ENCODE peak calls at places on chromosomes 16 and 17, in eight cellular contexts. I is left ventricle myocardium inferior, X is LNCaP clone FGC, L is prostate gland, U is hepatocyte, A is endodermal cell, V is OCI-LY7, O is bronchial epithelial cell. C is an unnamed sample.

GRCh38 chr17:75475144-75475835 is 18.9 kb downstream of the TMEM94 start:
- DNase-seq in I (no peak), X (no peak), L (no peak), U (no peak), A (peak), V (no peak), O (no peak), C (no peak)

GRCh38 chr17:60102632-60103047 is 23.9 kb upstream of the HEATR6 start:
- DNase-seq in I (no peak), X (no peak), L (peak), U (no peak), A (peak), V (peak), O (peak), C (peak)

GRCh38 chr16:16861546-16861945 is 482.6 kb downstream of the NPIPA7 start:
- DNase-seq in I (no peak), X (peak), L (peak), U (peak), A (peak), V (peak), O (peak), C (peak)

GRCh38 chr17:81666092-81666341 is 388 bp downstream of the OXLD1 start:
- DNase-seq in I (no peak), X (no peak), L (no peak), U (no peak), A (no peak), V (peak), O (no peak), C (peak)

GRCh38 chr17:15233022-15233805 is 31.9 kb downstream of the PMP22 start:
- DNase-seq in I (no peak), X (no peak), L (no peak), U (peak), A (peak), V (peak), O (peak), C (peak)

GRCh38 chr16:1374418-1375297 is 22.9 kb downstream of the GNPTG start:
- DNase-seq in I (no peak), X (no peak), L (no peak), U (no peak), A (no peak), V (no peak), O (no peak), C (no peak)

GRCh38 chr16:75322706-75323105 is 71.3 kb upstream of the BCAR1 start:
- DNase-seq in I (no peak), X (no peak), L (no peak), U (no peak), A (no peak), V (no peak), O (peak), C (peak)

GRCh38 chr16:15983898-15984297 is 34.5 kb downstream of the ABCC1 start:
- DNase-seq in I (peak), X (no peak), L (no peak), U (no peak), A (no peak), V (no peak), O (no peak), C (peak)

GRCh38 chr17:4815043-4815675 is 8.2 kb downstream of the PLD2 start:
- DNase-seq in I (no peak), X (no peak), L (no peak), U (no peak), A (peak), V (no peak), O (no peak), C (no peak)

GRCh38 chr17:36930501-36930900 is 6.8 kb upstream of the LHX1 start:
- DNase-seq in I (no peak), X (no peak), L (no peak), U (no peak), A (peak), V (no peak), O (no peak), C (no peak)

GRCh38 chr17:78249836-78250806 is 18.7 kb downstream of the TMEM235 start:
- DNase-seq in I (no peak), X (no peak), L (no peak), U (no peak), A (no peak), V (no peak), O (no peak), C (no peak)

GRCh38 chr16:49492090-49492801 is 118.6 kb downstream of the C16orf78 start:
- DNase-seq in I (peak), X (no peak), L (peak), U (peak), A (peak), V (peak), O (no peak), C (peak)
- H3K4me3 ChIP-seq in I (peak), X (no peak), L (peak), U (no peak), A (no peak), V (peak), O (no peak), C (peak)

GRCh38 chr17:35816723-35817122 is 7.4 kb downstream of the TAF15 start:
- DNase-seq in I (no peak), X (no peak), L (no peak), U (no peak), A (no peak), V (no peak), O (no peak), C (no peak)
- TF ChIP-seq CTCF in I (no peak), X (no peak), L (no peak), U (no peak), A (no peak), V (no peak), O (no peak), C (no peak)

DNA sequence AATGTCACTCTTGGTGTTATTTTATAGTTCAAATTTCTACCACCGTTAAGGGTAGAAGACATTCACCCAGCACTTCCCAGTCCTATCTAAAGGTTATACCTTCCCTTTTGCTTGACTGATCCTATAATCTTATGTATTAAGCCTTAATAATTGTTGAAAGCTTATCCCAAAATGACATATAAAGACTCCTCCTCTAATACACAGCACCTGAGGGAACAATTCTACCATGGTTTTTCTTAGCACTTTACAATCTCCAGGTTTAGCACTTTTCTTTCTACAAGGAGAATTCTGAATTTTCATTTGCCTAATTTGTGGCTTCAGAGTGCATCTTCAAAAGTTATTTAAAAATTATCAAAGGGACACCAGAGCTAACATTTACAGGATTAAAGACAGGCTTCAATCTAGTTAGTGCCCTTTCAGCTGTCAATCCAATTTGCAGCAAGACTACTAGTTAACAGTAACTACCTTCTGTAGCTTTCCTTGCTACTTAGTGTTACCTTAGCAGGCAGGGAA is 8.8 kb downstream of the SRSF1 start:
- DNase-seq in I (no peak), X (no peak), L (no peak), U (no peak), A (no peak), V (no peak), O (no peak), C (no peak)
- H3K4me3 ChIP-seq in I (no peak), X (no peak), L (no peak), U (no peak), A (no peak), V (no peak), O (no peak), C (no peak)

DNA sequence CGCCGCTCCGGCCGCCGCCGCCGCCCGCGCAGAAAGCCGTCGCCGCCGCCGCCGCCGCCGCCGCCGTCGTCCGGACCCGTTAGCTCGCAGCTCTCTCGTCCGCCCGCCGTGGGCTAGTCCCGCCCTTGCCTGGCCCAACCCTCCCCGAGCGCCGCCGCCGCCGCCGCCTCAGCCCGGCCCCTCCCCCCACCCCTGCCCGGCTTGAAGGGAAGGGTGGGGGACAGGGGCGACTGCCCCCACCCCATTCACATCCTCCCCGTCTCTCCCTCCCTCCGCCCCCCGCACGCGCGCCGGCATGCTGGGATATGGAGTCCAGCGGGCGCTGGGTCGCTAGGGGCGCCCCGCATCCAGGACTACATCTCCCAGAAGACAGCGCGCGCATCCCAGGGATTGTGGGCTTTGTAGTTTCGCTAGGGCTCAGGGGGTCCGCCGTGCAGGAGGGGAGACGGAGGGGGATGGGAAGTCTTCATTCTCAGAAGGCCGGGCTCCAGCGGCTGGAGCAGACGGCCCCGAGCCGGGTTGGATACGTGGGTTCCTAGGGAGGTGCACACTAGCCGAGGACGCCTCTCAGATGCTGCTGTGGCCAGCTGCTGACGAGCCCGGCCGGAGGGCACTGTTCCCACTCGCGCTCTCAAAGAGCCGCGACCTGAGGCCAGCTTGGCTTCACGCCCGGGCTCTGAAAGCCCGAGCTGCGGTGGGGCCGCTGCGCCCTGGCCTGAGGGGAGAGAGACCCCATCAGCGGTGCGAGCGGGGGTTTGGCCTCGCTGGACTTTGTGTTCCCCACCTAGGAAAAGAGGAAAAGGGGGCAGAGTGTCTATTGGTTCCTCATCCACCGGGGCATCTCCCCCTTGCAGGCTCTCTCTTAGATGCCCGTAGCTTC is at the start of gene ST3GAL2:
- DNase-seq in I (peak), X (no peak), L (peak), U (peak), A (peak), V (peak), O (peak), C (peak)
- TF ChIP-seq CTCF in I (no peak), X (no peak), L (no peak), U (no peak), A (no peak), V (no peak), O (no peak), C (no peak)

GRCh38 chr17:1779571-1780074 is 17.8 kb downstream of the SERPINF1 start:
- DNase-seq in I (peak), X (peak), L (peak), U (peak), A (no peak), V (no peak), O (peak), C (peak)
- H3K4me3 ChIP-seq in I (no peak), X (no peak), L (no peak), U (no peak), A (no peak), V (no peak), O (no peak), C (peak)

DNA sequence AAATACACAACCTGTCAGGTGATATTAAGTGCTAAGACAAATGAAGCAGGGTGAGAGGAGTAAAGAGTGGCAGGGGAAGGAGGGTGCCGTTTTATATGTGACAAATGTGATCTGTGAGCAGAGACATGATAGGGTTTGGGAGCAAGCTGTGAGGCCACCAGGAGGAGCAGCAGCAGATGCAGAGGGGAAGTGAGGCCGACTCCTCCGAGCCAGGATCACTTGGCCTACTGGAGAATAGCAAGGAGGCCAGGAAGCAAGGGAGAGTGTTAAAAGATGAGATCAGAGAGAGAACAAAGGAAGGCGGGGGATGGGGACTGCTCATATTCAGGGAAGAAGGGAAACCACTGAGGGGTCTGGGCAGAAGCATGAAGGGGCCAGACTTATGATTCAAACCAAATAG is 129.4 kb downstream of the TANGO6 start:
- DNase-seq in I (no peak), X (no peak), L (no peak), U (peak), A (peak), V (no peak), O (peak), C (peak)
- TF ChIP-seq CTCF in I (peak), X (peak), L (no peak), U (no peak), A (peak), V (no peak), O (peak), C (peak)

GRCh38 chr17:48626470-48627241 is 498 bp upstream of the HOXB9 start:
- DNase-seq in I (no peak), X (no peak), L (no peak), U (peak), A (peak), V (no peak), O (no peak), C (peak)
- H3K4me3 ChIP-seq in I (peak), X (no peak), L (no peak), U (no peak), A (no peak), V (no peak), O (no peak), C (no peak)

C was measured in fibroblast of pulmonary artery.